ENCODE peak calls at places on chromosomes 5 and 9, in ten cellular contexts. Z is fibroblast of lung, E is lower lobe of right lung, F is A549, C is body of pancreas, G is heart left ventricle, Q is esophagus muscularis mucosa, N is PC-3, U is ovary, B is tibial artery. H is an unnamed sample.
A peak's percentile ranks its signal among the peaks of the same experiment; 100 is the strongest.

GRCh38 chr5:97931829-97932228 is 748.8 kb upstream of the RIOK2 start:
- DNase-seq in U (no peak), F (no peak), Z (no peak), C (no peak), N (no peak), B (no peak), E (no peak), Q (no peak), G (no peak), H (no peak)

GRCh38 chr9:112051812-112052211 is 123.3 kb downstream of the SUSD1 start:
- DNase-seq in U (no peak), Q (no peak), F (no peak), B (no peak), G (no peak), C (no peak), E (no peak), Z (no peak), N (no peak), H (no peak)

GRCh38 chr5:39013938-39014337 is 60.3 kb downstream of the RICTOR start:
- DNase-seq in F (no peak), B (no peak), N (no peak), E (no peak), Q (no peak), Z (peak; percentile 71), C (no peak), G (no peak), U (no peak), H (no peak)

GRCh38 chr9:102354041-102354440 is 615.6 kb upstream of the GRIN3A start:
- DNase-seq in C (no peak), Z (no peak), E (no peak), B (no peak), U (no peak), N (peak; percentile 7), G (no peak), Q (no peak), F (no peak), H (no peak)

GRCh38 chr5:179371123-179371515 is 25.9 kb upstream of the ADAMTS2 start:
- DNase-seq in B (no peak), Z (no peak), F (no peak), C (no peak), N (no peak), U (no peak), Q (no peak), E (no peak), G (no peak), H (no peak)

GRCh38 chr5:67166460-67166871 is 30.1 kb downstream of the CD180 start:
- DNase-seq in N (peak; percentile 24), F (no peak), Z (no peak), B (peak; percentile 58), C (no peak), U (no peak), G (peak; percentile 84), Q (no peak), E (peak; percentile 89), H (peak; percentile 70)

GRCh38 chr5:54049963-54050362 is 260.4 kb downstream of the ARL15 start:
- DNase-seq in F (peak; percentile 60), Z (peak; percentile 47), U (no peak), C (no peak), B (no peak), G (no peak), N (no peak), E (no peak), Q (no peak), H (no peak)

GRCh38 chr9:91503650-91504007 is 80.0 kb upstream of the NFIL3 start:
- DNase-seq in B (no peak), E (no peak), G (no peak), F (no peak), N (no peak), C (no peak), Z (peak; percentile 21), Q (peak; percentile 80), U (no peak), H (no peak)

GRCh38 chr5:138760448-138761110 is 7.4 kb downstream of the CTNNA1 start:
- DNase-seq in G (no peak), U (no peak), Q (no peak), B (no peak), C (no peak), E (no peak), F (no peak), Z (no peak), N (peak; percentile 31), H (no peak)

GRCh38 chr5:138754699-138755057 is 1.5 kb downstream of the CTNNA1 start:
- DNase-seq in G (no peak), F (peak; percentile 28), Z (no peak), B (no peak), Q (no peak), U (no peak), E (no peak), C (no peak), N (peak; percentile 71), H (no peak)

GRCh38 chr5:138755084-138755748 is 2.0 kb downstream of the CTNNA1 start:
- DNase-seq in Q (no peak), U (no peak), F (no peak), C (no peak), G (no peak), E (no peak), N (no peak), B (no peak), Z (no peak), H (no peak)

GRCh38 chr5:138753794-138754698 is 821 bp downstream of the CTNNA1 start:
- DNase-seq in Q (peak; percentile 96), U (peak; percentile 81), N (peak; percentile 78), C (peak; percentile 95), Z (peak; percentile 93), G (peak; percentile 94), E (peak; percentile 96), B (peak; percentile 95), F (peak; percentile 93), H (peak; percentile 95)

GRCh38 chr5:138757061-138757776 is 4.0 kb downstream of the CTNNA1 start:
- DNase-seq in E (no peak), B (no peak), C (no peak), U (no peak), G (no peak), Q (no peak), Z (no peak), F (no peak), N (no peak), H (no peak)
- H3K4me1 ChIP-seq in E (peaks cover 53% of the 10 kb centered on the region), B (peaks cover 72% of the 10 kb centered on the region), C (peaks cover 46% of the 10 kb centered on the region), U (peaks cover 18% of the 10 kb centered on the region), G (peaks cover 63% of the 10 kb centered on the region), Q (peaks cover 71% of the 10 kb centered on the region), Z (peaks cover 4% of the 10 kb centered on the region), F (peaks cover 51% of the 10 kb centered on the region), N (peaks cover 21% of the 10 kb centered on the region), H (peaks cover 40% of the 10 kb centered on the region)

DNA sequence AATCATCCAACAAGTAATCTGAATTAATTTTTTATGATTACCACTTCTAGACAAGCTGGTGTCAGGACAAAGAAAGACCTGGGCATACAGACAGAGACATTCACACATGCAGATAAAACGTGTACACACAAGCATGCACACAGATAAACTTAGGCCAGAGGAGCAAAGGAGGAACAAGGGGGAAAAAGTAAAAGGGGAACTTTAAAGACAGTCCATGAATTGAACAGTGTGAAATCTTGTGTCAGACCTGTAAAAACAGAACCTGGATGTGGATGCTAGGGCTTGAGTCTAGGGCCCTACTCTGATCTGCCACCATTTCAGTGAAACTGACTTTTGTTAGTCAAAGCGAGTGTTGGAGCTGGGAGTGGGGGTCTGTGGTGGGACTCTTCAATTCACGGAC is 11.2 kb upstream of the ZSWIM6 start:
- DNase-seq in C (no peak), F (no peak), G (no peak), N (no peak), Z (no peak), Q (no peak), B (no peak), E (no peak), U (no peak), H (no peak)
- H3K27ac ChIP-seq in C (no peak overlapping the region), F (no peak overlapping the region), G (no peak overlapping the region), N (no peak overlapping the region), Z (no peak overlapping the region), Q (no peak overlapping the region), B (no peak overlapping the region), E (no peak overlapping the region), U (no peak overlapping the region), H (no peak overlapping the region)

GRCh38 chr9:131675437-131676022 is 64.3 kb downstream of the RAPGEF1 start:
- DNase-seq in F (no peak), Q (no peak), U (no peak), C (no peak), G (no peak), N (no peak), E (no peak), Z (no peak), B (no peak), H (no peak)

GRCh38 chr9:131677051-131677444 is 62.8 kb downstream of the RAPGEF1 start:
- DNase-seq in Q (no peak), C (no peak), N (no peak), F (no peak), Z (no peak), E (no peak), B (no peak), U (no peak), G (no peak), H (no peak)

GRCh38 chr9:131674425-131675421 is 65.2 kb downstream of the RAPGEF1 start:
- DNase-seq in C (no peak), N (no peak), F (no peak), U (no peak), G (peak; percentile 68), Z (no peak), Q (no peak), B (no peak), E (no peak), H (no peak)

GRCh38 chr9:131677445-131678180 is 62.3 kb downstream of the RAPGEF1 start:
- DNase-seq in Q (no peak), U (no peak), F (no peak), G (no peak), B (no peak), Z (peak; percentile 80), N (peak; percentile 48), C (no peak), E (no peak), H (no peak)

GRCh38 chr9:131676431-131676972 is 63.4 kb downstream of the RAPGEF1 start:
- DNase-seq in E (no peak), C (no peak), Q (no peak), G (no peak), U (no peak), B (no peak), F (no peak), N (no peak), Z (no peak), H (no peak)
- H3K4me1 ChIP-seq in E (peaks cover 84% of the 10 kb centered on the region), C (peaks cover 39% of the 10 kb centered on the region), Q (peaks cover 83% of the 10 kb centered on the region), G (peaks cover 100% of the 10 kb centered on the region), U (peaks cover 34% of the 10 kb centered on the region), B (peaks cover 99% of the 10 kb centered on the region), F (peaks cover 38% of the 10 kb centered on the region), N (peaks cover 39% of the 10 kb centered on the region), Z (peaks cover 33% of the 10 kb centered on the region), H (peaks cover 91% of the 10 kb centered on the region)

GRCh38 chr9:26954050-26954508 is 2.1 kb upstream of the IFT74 start:
- DNase-seq in Q (no peak), C (no peak), E (no peak), B (no peak), N (no peak), U (no peak), Z (peak; percentile 24), G (no peak), F (no peak), H (no peak)

GRCh38 chr9:26955222-26955903 is 849 bp upstream of the IFT74 start:
- DNase-seq in C (no peak), Q (no peak), B (no peak), E (no peak), Z (peak; percentile 17), G (no peak), U (no peak), N (no peak), F (no peak), H (no peak)

GRCh38 chr9:26951794-26952193 is 4.4 kb upstream of the IFT74 start:
- DNase-seq in F (no peak), Z (no peak), C (no peak), N (no peak), U (no peak), G (no peak), Q (no peak), E (no peak), B (no peak), H (no peak)

GRCh38 chr9:26950521-26950920 is 3.5 kb upstream of the PLAA start:
- DNase-seq in N (no peak), C (no peak), G (no peak), U (no peak), Q (no peak), B (no peak), Z (no peak), F (no peak), E (no peak), H (no peak)

DNA sequence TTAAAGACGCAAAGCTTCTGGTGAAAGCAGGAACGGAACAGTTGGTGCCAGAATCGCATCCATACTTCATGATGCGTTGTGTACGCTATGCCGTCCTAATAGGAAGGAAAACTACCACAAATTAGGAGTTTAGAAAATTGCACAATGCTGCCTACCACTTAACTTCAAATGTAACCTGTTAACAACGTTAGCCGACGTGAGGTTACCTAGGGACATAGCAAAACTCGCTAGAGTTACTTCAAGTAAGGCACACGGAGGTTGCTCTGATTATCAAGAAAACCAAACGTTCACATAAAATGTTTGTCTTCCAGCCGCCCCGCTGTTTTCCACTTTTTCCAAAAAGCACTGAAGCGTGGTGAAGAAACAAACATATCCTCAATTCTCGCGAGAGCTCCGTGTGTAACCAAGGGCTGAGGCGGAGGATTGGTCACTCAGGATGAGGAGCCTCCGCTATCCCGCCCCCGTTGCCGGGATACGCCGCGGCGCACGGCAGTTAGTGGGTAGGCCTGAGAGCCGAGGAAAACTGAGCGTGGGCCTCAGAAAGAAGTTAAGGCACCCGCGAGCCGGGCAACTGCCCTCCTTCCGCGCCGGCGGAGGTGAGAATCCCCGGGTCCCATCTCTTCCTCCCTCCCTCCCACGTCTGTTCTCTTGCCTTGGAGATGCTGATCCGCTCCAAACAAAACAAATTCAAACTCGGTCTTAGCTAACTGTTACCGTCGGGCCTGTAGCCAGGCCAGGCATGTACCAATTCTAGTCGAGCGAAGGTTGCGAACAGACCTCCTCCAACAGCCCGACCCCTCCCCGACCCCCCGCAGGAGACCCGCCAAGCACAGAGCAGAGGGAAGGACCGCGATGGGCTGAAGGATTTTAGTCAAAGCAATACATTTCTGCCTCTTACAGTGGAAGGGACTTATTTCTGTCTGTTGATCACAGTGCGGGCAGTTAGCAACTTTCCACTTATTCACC is at the start of gene IFT74:
- DNase-seq in N (peak; percentile 93), U (peak; percentile 95), Z (peak; percentile 99), E (peak; percentile 99), F (peak; percentile 98), C (peak; percentile 97), G (peak; percentile 98), Q (peak; percentile 99), B (peak; percentile 99), H (peak; percentile 98)
- H3K27ac ChIP-seq in N (peak within 1 kb of the TSS; percentile 19), U (peak within 1 kb of the TSS; percentile 69), Z (peak within 1 kb of the TSS; percentile 80), E (peak within 1 kb of the TSS; percentile 91), F (peak within 1 kb of the TSS; percentile 90), C (peak within 1 kb of the TSS; percentile 60), G (peak within 1 kb of the TSS; percentile 83), Q (peak within 1 kb of the TSS; percentile 88), B (peak within 1 kb of the TSS; percentile 92), H (peak within 1 kb of the TSS; percentile 80)

H was measured in psoas muscle.